ENCODE peak calls at places on chromosomes 13 and 19, in ten cellular contexts. One of them, this sample, is unnamed.

GRCh38 chr13:109200556-109200955 is 571.1 kb downstream of the MYO16 start:
- DNase-seq in epithelial cell of esophagus: no peak
- DNase-seq in body of pancreas: no peak
- DNase-seq in tibial nerve: no peak
- DNase-seq in heart right ventricle: no peak
- DNase-seq in left lung: no peak
- DNase-seq in BE2C: no peak
- DNase-seq in AG10803: no peak
- DNase-seq in stomach: no peak
- DNase-seq in fibroblast of pulmonary artery: no peak
- DNase-seq in this sample: peak; percentile 35

GRCh38 chr19:30244533-30244932 is 127.7 kb upstream of the ZNF536 start:
- DNase-seq in epithelial cell of esophagus: no peak
- DNase-seq in body of pancreas: no peak
- DNase-seq in tibial nerve: no peak
- DNase-seq in heart right ventricle: no peak
- DNase-seq in left lung: no peak
- DNase-seq in BE2C: no peak
- DNase-seq in AG10803: no peak
- DNase-seq in stomach: no peak
- DNase-seq in fibroblast of pulmonary artery: no peak
- DNase-seq in this sample: no peak

GRCh38 chr19:3146677-3147100 is 10.9 kb downstream of the GNA15 start:
- DNase-seq in epithelial cell of esophagus: no peak
- DNase-seq in body of pancreas: no peak
- DNase-seq in tibial nerve: no peak
- DNase-seq in heart right ventricle: peak; percentile 55
- DNase-seq in left lung: no peak
- DNase-seq in BE2C: peak; percentile 51
- DNase-seq in AG10803: no peak
- DNase-seq in stomach: no peak
- DNase-seq in fibroblast of pulmonary artery: no peak
- DNase-seq in this sample: no peak

GRCh38 chr19:4012092-4012974 is 4.8 kb downstream of the PIAS4 start:
- DNase-seq in epithelial cell of esophagus: no peak
- DNase-seq in body of pancreas: peak; percentile 90
- DNase-seq in tibial nerve: no peak
- DNase-seq in heart right ventricle: no peak
- DNase-seq in left lung: no peak
- DNase-seq in BE2C: no peak
- DNase-seq in AG10803: no peak
- DNase-seq in stomach: peak; percentile 87
- DNase-seq in fibroblast of pulmonary artery: no peak
- DNase-seq in this sample: no peak

GRCh38 chr19:30830875-30831274 is 458.7 kb downstream of the ZNF536 start:
- DNase-seq in epithelial cell of esophagus: no peak
- DNase-seq in body of pancreas: no peak
- DNase-seq in tibial nerve: no peak
- DNase-seq in heart right ventricle: no peak
- DNase-seq in left lung: no peak
- DNase-seq in BE2C: no peak
- DNase-seq in AG10803: no peak
- DNase-seq in stomach: no peak
- DNase-seq in fibroblast of pulmonary artery: no peak
- DNase-seq in this sample: no peak

GRCh38 chr13:47396915-47397314 is 500.1 kb upstream of the HTR2A start:
- DNase-seq in epithelial cell of esophagus: no peak
- DNase-seq in body of pancreas: no peak
- DNase-seq in tibial nerve: no peak
- DNase-seq in heart right ventricle: no peak
- DNase-seq in left lung: no peak
- DNase-seq in BE2C: no peak
- DNase-seq in AG10803: no peak
- DNase-seq in stomach: no peak
- DNase-seq in fibroblast of pulmonary artery: no peak
- DNase-seq in this sample: no peak

GRCh38 chr13:24270639-24271131 is 38.7 kb upstream of the C1QTNF9 start:
- DNase-seq in epithelial cell of esophagus: peak; percentile 46
- DNase-seq in body of pancreas: peak; percentile 82
- DNase-seq in tibial nerve: peak; percentile 49
- DNase-seq in heart right ventricle: peak; percentile 68
- DNase-seq in left lung: peak; percentile 87
- DNase-seq in BE2C: no peak
- DNase-seq in AG10803: peak; percentile 48
- DNase-seq in stomach: peak; percentile 61
- DNase-seq in fibroblast of pulmonary artery: peak; percentile 47
- DNase-seq in this sample: peak; percentile 75

GRCh38 chr19:9565900-9566705 is 18.2 kb downstream of the ZNF121 start:
- DNase-seq in epithelial cell of esophagus: peak; percentile 29
- DNase-seq in body of pancreas: no peak
- DNase-seq in tibial nerve: no peak
- DNase-seq in heart right ventricle: no peak
- DNase-seq in left lung: no peak
- DNase-seq in BE2C: no peak
- DNase-seq in AG10803: peak; percentile 3
- DNase-seq in stomach: no peak
- DNase-seq in fibroblast of pulmonary artery: peak; percentile 16
- DNase-seq in this sample: peak; percentile 15

GRCh38 chr13:101139076-101139475 is 277.2 kb downstream of the NALCN start:
- DNase-seq in epithelial cell of esophagus: no peak
- DNase-seq in body of pancreas: no peak
- DNase-seq in tibial nerve: no peak
- DNase-seq in heart right ventricle: no peak
- DNase-seq in left lung: no peak
- DNase-seq in BE2C: no peak
- DNase-seq in AG10803: peak; percentile 14
- DNase-seq in stomach: no peak
- DNase-seq in fibroblast of pulmonary artery: no peak
- DNase-seq in this sample: peak; percentile 48

GRCh38 chr13:101144808-101145419 is 271.4 kb downstream of the NALCN start:
- DNase-seq in epithelial cell of esophagus: peak; percentile 71
- DNase-seq in body of pancreas: peak; percentile 10
- DNase-seq in tibial nerve: no peak
- DNase-seq in heart right ventricle: no peak
- DNase-seq in left lung: no peak
- DNase-seq in BE2C: no peak
- DNase-seq in AG10803: peak; percentile 62
- DNase-seq in stomach: no peak
- DNase-seq in fibroblast of pulmonary artery: peak; percentile 80
- DNase-seq in this sample: peak; percentile 79

GRCh38 chr13:101140936-101141335 is 275.4 kb downstream of the NALCN start:
- DNase-seq in epithelial cell of esophagus: no peak
- DNase-seq in body of pancreas: no peak
- DNase-seq in tibial nerve: no peak
- DNase-seq in heart right ventricle: no peak
- DNase-seq in left lung: no peak
- DNase-seq in BE2C: no peak
- DNase-seq in AG10803: no peak
- DNase-seq in stomach: no peak
- DNase-seq in fibroblast of pulmonary artery: no peak
- DNase-seq in this sample: no peak

DNA sequence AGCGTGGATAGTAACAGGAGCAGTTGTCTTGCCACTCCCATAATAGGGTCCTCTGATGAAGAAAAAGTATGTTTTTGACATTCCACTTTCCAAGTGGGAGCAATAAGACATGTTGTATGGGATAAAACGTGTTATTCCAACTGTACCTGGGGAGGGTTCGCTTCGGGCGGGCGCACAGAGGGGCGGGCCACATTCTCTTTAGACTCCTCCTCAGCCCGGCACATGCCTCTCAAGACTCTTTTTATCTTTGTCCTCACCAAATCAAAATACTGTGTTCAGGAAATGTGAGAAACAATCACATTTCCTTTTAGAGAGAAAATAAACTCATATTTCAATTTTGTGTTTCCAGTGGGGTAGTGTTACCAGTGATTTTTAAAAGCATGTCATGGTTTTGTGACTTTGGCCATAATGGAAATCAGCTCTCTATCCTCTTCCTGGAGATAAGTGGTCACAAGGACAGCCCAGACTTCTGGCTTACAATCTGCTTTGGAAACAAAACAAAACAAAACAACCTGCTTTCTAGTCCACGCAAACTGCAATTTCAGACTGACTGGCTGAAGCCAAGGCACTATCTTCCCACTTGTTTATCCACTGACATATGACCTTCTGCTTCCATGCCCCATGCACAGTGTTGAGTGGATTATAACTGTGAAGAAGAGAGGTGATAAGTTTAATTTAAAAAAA is 276.1 kb downstream of the NALCN start:
- DNase-seq in epithelial cell of esophagus: no peak
- DNase-seq in body of pancreas: no peak
- DNase-seq in tibial nerve: no peak
- DNase-seq in heart right ventricle: no peak
- DNase-seq in left lung: no peak
- DNase-seq in BE2C: no peak
- DNase-seq in AG10803: no peak
- DNase-seq in stomach: no peak
- DNase-seq in fibroblast of pulmonary artery: no peak
- DNase-seq in this sample: no peak
- TF ChIP-seq CTCF in epithelial cell of esophagus: no peak
- TF ChIP-seq CTCF in body of pancreas: no peak
- TF ChIP-seq CTCF in tibial nerve: no peak
- TF ChIP-seq CTCF in heart right ventricle: no peak
- TF ChIP-seq CTCF in left lung: no peak
- TF ChIP-seq CTCF in BE2C: no peak
- TF ChIP-seq CTCF in AG10803: no peak
- TF ChIP-seq CTCF in stomach: no peak
- TF ChIP-seq CTCF in fibroblast of pulmonary artery: no peak
- TF ChIP-seq CTCF in this sample: no peak

GRCh38 chr13:98689347-98689968 is 63.0 kb downstream of the SLC15A1 start:
- DNase-seq in epithelial cell of esophagus: no peak
- DNase-seq in body of pancreas: no peak
- DNase-seq in tibial nerve: no peak
- DNase-seq in heart right ventricle: no peak
- DNase-seq in left lung: no peak
- DNase-seq in BE2C: no peak
- DNase-seq in AG10803: no peak
- DNase-seq in stomach: no peak
- DNase-seq in fibroblast of pulmonary artery: no peak
- DNase-seq in this sample: no peak

GRCh38 chr13:98690348-98691041 is 62.0 kb downstream of the SLC15A1 start:
- DNase-seq in epithelial cell of esophagus: no peak
- DNase-seq in body of pancreas: no peak
- DNase-seq in tibial nerve: no peak
- DNase-seq in heart right ventricle: no peak
- DNase-seq in left lung: no peak
- DNase-seq in BE2C: peak; percentile 31
- DNase-seq in AG10803: no peak
- DNase-seq in stomach: no peak
- DNase-seq in fibroblast of pulmonary artery: no peak
- DNase-seq in this sample: no peak

GRCh38 chr13:98686281-98686680 is 66.2 kb downstream of the SLC15A1 start:
- DNase-seq in epithelial cell of esophagus: no peak
- DNase-seq in body of pancreas: no peak
- DNase-seq in tibial nerve: no peak
- DNase-seq in heart right ventricle: no peak
- DNase-seq in left lung: no peak
- DNase-seq in BE2C: no peak
- DNase-seq in AG10803: no peak
- DNase-seq in stomach: no peak
- DNase-seq in fibroblast of pulmonary artery: no peak
- DNase-seq in this sample: no peak

GRCh38 chr13:98687319-98687718 is 65.2 kb downstream of the SLC15A1 start:
- DNase-seq in epithelial cell of esophagus: no peak
- DNase-seq in body of pancreas: no peak
- DNase-seq in tibial nerve: no peak
- DNase-seq in heart right ventricle: no peak
- DNase-seq in left lung: no peak
- DNase-seq in BE2C: no peak
- DNase-seq in AG10803: no peak
- DNase-seq in stomach: no peak
- DNase-seq in fibroblast of pulmonary artery: no peak
- DNase-seq in this sample: no peak

DNA sequence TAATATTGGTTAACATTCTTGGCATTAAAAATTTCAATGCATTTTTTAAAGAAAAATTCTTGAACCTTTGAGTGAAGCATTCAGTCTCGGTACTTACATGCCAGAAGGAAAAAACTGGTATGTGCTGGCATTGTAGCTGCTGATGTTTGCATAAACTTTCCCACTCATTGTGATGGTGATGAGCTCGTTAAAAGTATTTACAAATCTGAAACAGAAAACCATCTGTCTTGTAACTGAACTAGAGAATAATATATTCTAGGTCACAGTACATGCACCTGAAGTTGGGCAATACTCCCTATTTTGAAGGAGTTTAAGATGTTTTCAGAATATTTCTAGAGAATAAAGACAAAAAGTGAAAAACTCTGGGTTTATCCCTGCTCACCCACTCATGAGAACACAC is 64.1 kb downstream of the SLC15A1 start:
- DNase-seq in epithelial cell of esophagus: no peak
- DNase-seq in body of pancreas: no peak
- DNase-seq in tibial nerve: no peak
- DNase-seq in heart right ventricle: no peak
- DNase-seq in left lung: no peak
- DNase-seq in BE2C: no peak
- DNase-seq in AG10803: peak; percentile 20
- DNase-seq in stomach: no peak
- DNase-seq in fibroblast of pulmonary artery: no peak
- DNase-seq in this sample: no peak
- H3K4me3 ChIP-seq in epithelial cell of esophagus: no peak overlapping the region
- H3K4me3 ChIP-seq in body of pancreas: no peak overlapping the region
- H3K4me3 ChIP-seq in tibial nerve: no peak overlapping the region
- H3K4me3 ChIP-seq in heart right ventricle: no peak overlapping the region
- H3K4me3 ChIP-seq in left lung: no peak overlapping the region
- H3K4me3 ChIP-seq in BE2C: no peak overlapping the region
- H3K4me3 ChIP-seq in AG10803: no peak overlapping the region
- H3K4me3 ChIP-seq in stomach: no peak overlapping the region
- H3K4me3 ChIP-seq in fibroblast of pulmonary artery: no peak overlapping the region
- H3K4me3 ChIP-seq in this sample: no peak overlapping the region

GRCh38 chr13:27797228-27797624 is 4.9 kb downstream of the GSX1 start:
- DNase-seq in epithelial cell of esophagus: peak; percentile 49
- DNase-seq in body of pancreas: peak; percentile 4
- DNase-seq in tibial nerve: no peak
- DNase-seq in heart right ventricle: no peak
- DNase-seq in left lung: no peak
- DNase-seq in BE2C: peak; percentile 34
- DNase-seq in AG10803: peak; percentile 3
- DNase-seq in stomach: no peak
- DNase-seq in fibroblast of pulmonary artery: peak; percentile 31
- DNase-seq in this sample: peak; percentile 22
- TF ChIP-seq CTCF in epithelial cell of esophagus: peak; percentile 14
- TF ChIP-seq CTCF in body of pancreas: no peak
- TF ChIP-seq CTCF in tibial nerve: no peak
- TF ChIP-seq CTCF in heart right ventricle: peak; percentile 20
- TF ChIP-seq CTCF in left lung: no peak
- TF ChIP-seq CTCF in BE2C: peak; percentile 24
- TF ChIP-seq CTCF in AG10803: peak; percentile 19
- TF ChIP-seq CTCF in stomach: no peak
- TF ChIP-seq CTCF in fibroblast of pulmonary artery: peak; percentile 15
- TF ChIP-seq CTCF in this sample: no peak

DNA sequence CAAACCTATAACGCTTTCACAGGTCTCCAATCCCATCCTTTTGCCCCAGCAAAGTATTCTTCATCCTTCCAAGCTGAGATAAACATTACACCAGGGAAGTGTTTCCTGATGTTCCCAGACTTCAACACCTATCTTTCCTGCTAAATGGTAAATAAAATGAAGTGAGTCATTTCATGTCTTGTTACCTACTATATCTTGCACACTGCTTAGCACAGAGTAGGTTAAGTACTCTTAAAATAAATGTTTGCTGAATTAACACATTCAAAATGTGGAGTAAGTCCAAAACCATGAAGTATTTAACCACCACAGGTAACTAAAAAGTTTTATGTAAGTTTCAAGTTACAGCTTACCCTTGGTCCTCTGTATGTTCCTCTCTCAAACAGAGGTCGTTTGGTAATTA is 3.4 kb downstream of the RBM26 start:
- DNase-seq in epithelial cell of esophagus: no peak
- DNase-seq in body of pancreas: no peak
- DNase-seq in tibial nerve: no peak
- DNase-seq in heart right ventricle: no peak
- DNase-seq in left lung: no peak
- DNase-seq in BE2C: no peak
- DNase-seq in AG10803: no peak
- DNase-seq in stomach: no peak
- DNase-seq in fibroblast of pulmonary artery: no peak
- DNase-seq in this sample: no peak
- H3K4me3 ChIP-seq in epithelial cell of esophagus: no peak overlapping the region
- H3K4me3 ChIP-seq in body of pancreas: no peak overlapping the region
- H3K4me3 ChIP-seq in tibial nerve: no peak overlapping the region
- H3K4me3 ChIP-seq in heart right ventricle: no peak overlapping the region
- H3K4me3 ChIP-seq in left lung: no peak overlapping the region
- H3K4me3 ChIP-seq in BE2C: peak overlapping the region; percentile 76
- H3K4me3 ChIP-seq in AG10803: no peak overlapping the region
- H3K4me3 ChIP-seq in stomach: no peak overlapping the region
- H3K4me3 ChIP-seq in fibroblast of pulmonary artery: no peak overlapping the region
- H3K4me3 ChIP-seq in this sample: no peak overlapping the region